ENCODE peak calls at places on chromosomes 1 and 21, in seven cellular contexts. One of them, this sample, is unnamed.

GRCh38 chr21:45831991-45832740 is 149.4 kb upstream of the COL6A1 start:
- DNase-seq in psoas muscle: no peak
- DNase-seq in AG04449: no peak
- DNase-seq in GM06990: no peak
- DNase-seq in astrocyte of the cerebellum: no peak
- DNase-seq in AG09309: no peak
- DNase-seq in fibroblast of mammary gland: peak; percentile 88
- DNase-seq in this sample: no peak

GRCh38 chr1:10507111-10507879 is 32.5 kb downstream of the PEX14 start:
- DNase-seq in psoas muscle: peak; percentile 61
- DNase-seq in AG04449: peak; percentile 42
- DNase-seq in GM06990: no peak
- DNase-seq in astrocyte of the cerebellum: no peak
- DNase-seq in AG09309: peak; percentile 63
- DNase-seq in fibroblast of mammary gland: peak; percentile 86
- DNase-seq in this sample: no peak

GRCh38 chr1:83860506-83861221 is 138.3 kb downstream of the TTLL7 start:
- DNase-seq in psoas muscle: peak; percentile 74
- DNase-seq in AG04449: no peak
- DNase-seq in GM06990: peak; percentile 74
- DNase-seq in astrocyte of the cerebellum: no peak
- DNase-seq in AG09309: no peak
- DNase-seq in fibroblast of mammary gland: no peak
- DNase-seq in this sample: no peak

GRCh38 chr1:221994274-221994698 is 252.4 kb upstream of the DUSP10 start:
- DNase-seq in psoas muscle: no peak
- DNase-seq in AG04449: no peak
- DNase-seq in GM06990: peak; percentile 31
- DNase-seq in astrocyte of the cerebellum: no peak
- DNase-seq in AG09309: no peak
- DNase-seq in fibroblast of mammary gland: peak; percentile 76
- DNase-seq in this sample: no peak

GRCh38 chr1:233085566-233085965 is 135.2 kb downstream of the NTPCR start:
- DNase-seq in psoas muscle: no peak
- DNase-seq in AG04449: no peak
- DNase-seq in GM06990: no peak
- DNase-seq in astrocyte of the cerebellum: no peak
- DNase-seq in AG09309: no peak
- DNase-seq in fibroblast of mammary gland: no peak
- DNase-seq in this sample: no peak

GRCh38 chr1:204972461-204972860 is 70.6 kb upstream of the CNTN2 start:
- DNase-seq in psoas muscle: no peak
- DNase-seq in AG04449: no peak
- DNase-seq in GM06990: no peak
- DNase-seq in astrocyte of the cerebellum: no peak
- DNase-seq in AG09309: no peak
- DNase-seq in fibroblast of mammary gland: peak; percentile 10
- DNase-seq in this sample: no peak

GRCh38 chr1:7334475-7335035 is 436.5 kb upstream of the VAMP3 start:
- DNase-seq in psoas muscle: no peak
- DNase-seq in AG04449: no peak
- DNase-seq in GM06990: no peak
- DNase-seq in astrocyte of the cerebellum: peak; percentile 11
- DNase-seq in AG09309: peak; percentile 13
- DNase-seq in fibroblast of mammary gland: peak; percentile 27
- DNase-seq in this sample: no peak

GRCh38 chr1:23745515-23745914 is 2.2 kb downstream of the ELOA start:
- DNase-seq in psoas muscle: no peak
- DNase-seq in AG04449: no peak
- DNase-seq in GM06990: no peak
- DNase-seq in astrocyte of the cerebellum: no peak
- DNase-seq in AG09309: no peak
- DNase-seq in fibroblast of mammary gland: peak; percentile 59
- DNase-seq in this sample: no peak

GRCh38 chr1:167054531-167054930 is 35.6 kb downstream of the GPA33 start:
- DNase-seq in psoas muscle: no peak
- DNase-seq in AG04449: no peak
- DNase-seq in GM06990: no peak
- DNase-seq in astrocyte of the cerebellum: no peak
- DNase-seq in AG09309: no peak
- DNase-seq in fibroblast of mammary gland: no peak
- DNase-seq in this sample: no peak

GRCh38 chr1:98884864-98885263 is 119.8 kb downstream of the PLPPR5 start:
- DNase-seq in psoas muscle: no peak
- DNase-seq in AG04449: no peak
- DNase-seq in GM06990: no peak
- DNase-seq in astrocyte of the cerebellum: no peak
- DNase-seq in AG09309: no peak
- DNase-seq in fibroblast of mammary gland: peak; percentile 19
- DNase-seq in this sample: no peak

GRCh38 chr1:219669556-219669955 is 56.7 kb upstream of the ZC3H11B start:
- DNase-seq in psoas muscle: no peak
- DNase-seq in AG04449: no peak
- DNase-seq in GM06990: no peak
- DNase-seq in astrocyte of the cerebellum: no peak
- DNase-seq in AG09309: no peak
- DNase-seq in fibroblast of mammary gland: no peak
- DNase-seq in this sample: no peak

GRCh38 chr1:201731592-201731991 is 97.4 kb upstream of the IPO9 start:
- DNase-seq in psoas muscle: no peak
- DNase-seq in AG04449: no peak
- DNase-seq in GM06990: no peak
- DNase-seq in astrocyte of the cerebellum: no peak
- DNase-seq in AG09309: no peak
- DNase-seq in fibroblast of mammary gland: no peak
- DNase-seq in this sample: no peak

GRCh38 chr1:43947061-43947889 is 525 bp downstream of the IPO13 start:
- DNase-seq in psoas muscle: peak; percentile 59
- DNase-seq in AG04449: no peak
- DNase-seq in GM06990: no peak
- DNase-seq in astrocyte of the cerebellum: no peak
- DNase-seq in AG09309: no peak
- DNase-seq in fibroblast of mammary gland: no peak
- DNase-seq in this sample: no peak

GRCh38 chr1:202086579-202087350 is 36.0 kb upstream of the GPR37L1 start:
- DNase-seq in psoas muscle: no peak
- DNase-seq in AG04449: no peak
- DNase-seq in GM06990: no peak
- DNase-seq in astrocyte of the cerebellum: no peak
- DNase-seq in AG09309: no peak
- DNase-seq in fibroblast of mammary gland: no peak
- DNase-seq in this sample: no peak

GRCh38 chr1:201114245-201115131 is 2.3 kb upstream of the CACNA1S start:
- DNase-seq in psoas muscle: peak; percentile 89
- DNase-seq in AG04449: no peak
- DNase-seq in GM06990: peak; percentile 67
- DNase-seq in astrocyte of the cerebellum: peak; percentile 79
- DNase-seq in AG09309: peak; percentile 48
- DNase-seq in fibroblast of mammary gland: peak; percentile 78
- DNase-seq in this sample: peak; percentile 75

GRCh38 chr1:63662056-63662836 is 69.0 kb downstream of the PGM1 start:
- DNase-seq in psoas muscle: peak; percentile 56
- DNase-seq in AG04449: no peak
- DNase-seq in GM06990: no peak
- DNase-seq in astrocyte of the cerebellum: peak; percentile 68
- DNase-seq in AG09309: peak; percentile 64
- DNase-seq in fibroblast of mammary gland: peak; percentile 92
- DNase-seq in this sample: no peak

GRCh38 chr1:11539850-11540772 is 61.2 kb downstream of the DISP3 start:
- DNase-seq in psoas muscle: no peak
- DNase-seq in AG04449: no peak
- DNase-seq in GM06990: no peak
- DNase-seq in astrocyte of the cerebellum: no peak
- DNase-seq in AG09309: no peak
- DNase-seq in fibroblast of mammary gland: no peak
- DNase-seq in this sample: no peak

GRCh38 chr1:8472668-8473067 is 154.8 kb downstream of the SLC45A1 start:
- DNase-seq in psoas muscle: no peak
- DNase-seq in AG04449: no peak
- DNase-seq in GM06990: no peak
- DNase-seq in astrocyte of the cerebellum: no peak
- DNase-seq in AG09309: no peak
- DNase-seq in fibroblast of mammary gland: no peak
- DNase-seq in this sample: no peak

GRCh38 chr1:12518956-12519707 is 98.9 kb downstream of the DHRS3 start:
- DNase-seq in psoas muscle: peak; percentile 87
- DNase-seq in AG04449: no peak
- DNase-seq in GM06990: no peak
- DNase-seq in astrocyte of the cerebellum: peak; percentile 55
- DNase-seq in AG09309: peak; percentile 73
- DNase-seq in fibroblast of mammary gland: peak; percentile 85
- DNase-seq in this sample: peak; percentile 62

GRCh38 chr1:51328926-51329325 is 1.4 kb downstream of the TTC39A start:
- DNase-seq in psoas muscle: no peak
- DNase-seq in AG04449: no peak
- DNase-seq in GM06990: no peak
- DNase-seq in astrocyte of the cerebellum: no peak
- DNase-seq in AG09309: no peak
- DNase-seq in fibroblast of mammary gland: no peak
- DNase-seq in this sample: no peak

GRCh38 chr1:22078133-22078532 is 25.6 kb downstream of the CDC42 start:
- DNase-seq in psoas muscle: no peak
- DNase-seq in AG04449: no peak
- DNase-seq in GM06990: no peak
- DNase-seq in astrocyte of the cerebellum: no peak
- DNase-seq in AG09309: no peak
- DNase-seq in fibroblast of mammary gland: no peak
- DNase-seq in this sample: no peak

GRCh38 chr1:22076346-22076745 is 23.8 kb downstream of the CDC42 start:
- DNase-seq in psoas muscle: no peak
- DNase-seq in AG04449: no peak
- DNase-seq in GM06990: no peak
- DNase-seq in astrocyte of the cerebellum: no peak
- DNase-seq in AG09309: no peak
- DNase-seq in fibroblast of mammary gland: no peak
- DNase-seq in this sample: no peak

GRCh38 chr1:22077728-22078127 is 25.2 kb downstream of the CDC42 start:
- DNase-seq in psoas muscle: no peak
- DNase-seq in AG04449: no peak
- DNase-seq in GM06990: no peak
- DNase-seq in astrocyte of the cerebellum: no peak
- DNase-seq in AG09309: no peak
- DNase-seq in fibroblast of mammary gland: peak; percentile 48
- DNase-seq in this sample: no peak

GRCh38 chr1:22074803-22075202 is 22.3 kb downstream of the CDC42 start:
- DNase-seq in psoas muscle: no peak
- DNase-seq in AG04449: no peak
- DNase-seq in GM06990: no peak
- DNase-seq in astrocyte of the cerebellum: no peak
- DNase-seq in AG09309: no peak
- DNase-seq in fibroblast of mammary gland: no peak
- DNase-seq in this sample: no peak

GRCh38 chr1:22075718-22076117 is 23.2 kb downstream of the CDC42 start:
- DNase-seq in psoas muscle: no peak
- DNase-seq in AG04449: no peak
- DNase-seq in GM06990: no peak
- DNase-seq in astrocyte of the cerebellum: no peak
- DNase-seq in AG09309: no peak
- DNase-seq in fibroblast of mammary gland: no peak
- DNase-seq in this sample: no peak
- H3K4me3 ChIP-seq in psoas muscle: no peak overlapping the region
- H3K4me3 ChIP-seq in AG04449: no peak overlapping the region
- H3K4me3 ChIP-seq in GM06990: no peak overlapping the region
- H3K4me3 ChIP-seq in astrocyte of the cerebellum: no peak overlapping the region
- H3K4me3 ChIP-seq in AG09309: no peak overlapping the region
- H3K4me3 ChIP-seq in fibroblast of mammary gland: no peak overlapping the region
- H3K4me3 ChIP-seq in this sample: no peak overlapping the region

GRCh38 chr1:53725238-53725689 is 13.7 kb downstream of the GLIS1 start:
- DNase-seq in psoas muscle: no peak
- DNase-seq in AG04449: no peak
- DNase-seq in GM06990: no peak
- DNase-seq in astrocyte of the cerebellum: no peak
- DNase-seq in AG09309: no peak
- DNase-seq in fibroblast of mammary gland: no peak
- DNase-seq in this sample: no peak
- TF ChIP-seq CTCF in psoas muscle: no peak
- TF ChIP-seq CTCF in AG04449: no peak
- TF ChIP-seq CTCF in GM06990: peak; percentile 12
- TF ChIP-seq CTCF in astrocyte of the cerebellum: peak; percentile 38
- TF ChIP-seq CTCF in AG09309: peak; percentile 24
- TF ChIP-seq CTCF in fibroblast of mammary gland: no peak
- TF ChIP-seq CTCF in this sample: peak; percentile 26

DNA sequence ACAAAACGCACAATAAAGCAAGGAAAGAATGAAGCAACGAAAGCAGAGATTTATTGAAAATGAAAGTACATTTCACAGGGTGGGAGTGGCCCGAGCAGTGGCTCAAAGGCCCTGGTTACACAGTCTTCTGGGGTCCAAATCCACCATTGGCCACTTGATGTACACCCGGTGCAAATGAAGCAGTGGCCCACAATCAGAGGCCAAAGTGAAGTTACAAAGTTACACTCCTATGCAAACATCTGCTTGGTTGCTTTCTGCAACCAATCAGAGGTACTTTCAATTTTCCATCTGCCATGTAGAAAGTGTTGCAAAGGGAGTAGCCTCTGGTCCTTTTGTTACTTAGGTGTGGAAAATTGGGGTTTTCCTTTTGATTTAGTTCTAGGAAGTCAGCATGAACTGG is 10.0 kb upstream of the DNAH14 start:
- DNase-seq in psoas muscle: no peak
- DNase-seq in AG04449: no peak
- DNase-seq in GM06990: no peak
- DNase-seq in astrocyte of the cerebellum: no peak
- DNase-seq in AG09309: no peak
- DNase-seq in fibroblast of mammary gland: no peak
- DNase-seq in this sample: no peak
- H3K4me3 ChIP-seq in psoas muscle: no peak overlapping the region
- H3K4me3 ChIP-seq in AG04449: no peak overlapping the region
- H3K4me3 ChIP-seq in GM06990: no peak overlapping the region
- H3K4me3 ChIP-seq in astrocyte of the cerebellum: no peak overlapping the region
- H3K4me3 ChIP-seq in AG09309: no peak overlapping the region
- H3K4me3 ChIP-seq in fibroblast of mammary gland: no peak overlapping the region
- H3K4me3 ChIP-seq in this sample: no peak overlapping the region

DNA sequence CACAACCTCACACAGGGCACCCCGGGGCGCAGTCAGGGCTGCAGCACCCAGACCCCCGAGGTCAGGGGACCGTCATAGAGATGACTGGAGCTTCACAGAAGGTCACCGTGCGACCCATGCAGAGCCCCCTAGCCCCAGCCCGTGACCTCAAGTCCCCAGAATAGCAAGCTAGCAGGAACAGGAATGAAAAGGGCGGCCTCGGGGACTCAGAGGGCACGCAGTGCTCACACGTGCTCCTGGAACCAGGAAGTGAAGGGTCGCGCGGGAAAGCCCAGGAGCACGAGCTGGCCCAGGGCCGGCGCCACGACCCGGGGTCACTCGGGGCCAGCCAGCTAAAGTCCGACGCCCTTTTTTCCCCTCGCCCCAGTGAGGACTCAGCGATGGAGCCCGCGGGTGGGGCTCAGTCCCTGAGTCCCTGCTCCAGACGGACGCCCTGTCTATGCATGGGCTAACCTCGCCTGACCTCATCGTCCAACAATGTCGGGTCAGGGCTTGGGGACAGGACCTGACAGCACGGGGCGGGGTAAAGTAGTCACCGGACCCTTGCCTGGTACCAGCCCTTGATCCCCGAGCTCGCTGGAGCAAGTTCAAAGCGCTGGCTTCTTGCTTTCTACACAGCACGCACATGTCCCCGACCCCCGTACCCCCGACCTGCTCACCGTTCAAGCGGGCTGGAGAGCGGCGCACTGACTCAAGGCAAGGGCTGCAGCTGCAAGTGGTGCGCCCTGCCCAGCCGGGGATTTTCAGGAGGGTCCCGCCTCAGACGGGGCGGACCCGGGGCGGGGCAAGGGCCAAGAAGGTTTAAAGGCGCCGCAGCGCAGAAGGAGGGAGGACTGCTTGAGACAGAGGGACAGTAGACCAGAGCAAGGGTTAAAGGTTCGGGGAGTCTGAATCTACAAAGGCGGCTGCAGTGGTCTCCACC is at the start of gene TAGLN2:
- DNase-seq in psoas muscle: peak; percentile 92
- DNase-seq in AG04449: no peak
- DNase-seq in GM06990: peak; percentile 92
- DNase-seq in astrocyte of the cerebellum: peak; percentile 74
- DNase-seq in AG09309: peak; percentile 57
- DNase-seq in fibroblast of mammary gland: peak; percentile 89
- DNase-seq in this sample: no peak
- TF ChIP-seq CTCF in psoas muscle: no peak
- TF ChIP-seq CTCF in AG04449: no peak
- TF ChIP-seq CTCF in GM06990: no peak
- TF ChIP-seq CTCF in astrocyte of the cerebellum: no peak
- TF ChIP-seq CTCF in AG09309: no peak
- TF ChIP-seq CTCF in fibroblast of mammary gland: no peak
- TF ChIP-seq CTCF in this sample: no peak